ENCODE peak calls at places on chromosomes 2 and 18, in four cellular contexts. One of them, this sample, is unnamed.

GRCh38 chr2:28643324-28643723 is 108.3 kb upstream of the PPP1CB start:
- DNase-seq in non-pigmented ciliary epithelial cell: no peak
- DNase-seq in uterus: peak
- DNase-seq in stimulated activated CD4-positive, alpha-beta T cell treated with anti-CD3 and anti-CD28 coated beads, Interleukin-2, amount 100 ng/mL, for 48 hours: no peak
- DNase-seq in this sample: no peak

GRCh38 chr2:99692785-99693184 is 203.0 kb upstream of the REV1 start:
- DNase-seq in uterus: no peak
- DNase-seq in non-pigmented ciliary epithelial cell: no peak
- DNase-seq in stimulated activated CD4-positive, alpha-beta T cell treated with anti-CD3 and anti-CD28 coated beads, Interleukin-2, amount 100 ng/mL, for 48 hours: no peak
- DNase-seq in this sample: no peak

GRCh38 chr2:233223059-233223894 is 28.2 kb upstream of the ATG16L1 start:
- DNase-seq in uterus: no peak
- DNase-seq in non-pigmented ciliary epithelial cell: no peak
- DNase-seq in stimulated activated CD4-positive, alpha-beta T cell treated with anti-CD3 and anti-CD28 coated beads, Interleukin-2, amount 100 ng/mL, for 48 hours: no peak
- DNase-seq in this sample: no peak

GRCh38 chr2:113309655-113310387 is 31.1 kb upstream of the PAX8 start:
- DNase-seq in non-pigmented ciliary epithelial cell: no peak
- DNase-seq in uterus: no peak
- DNase-seq in stimulated activated CD4-positive, alpha-beta T cell treated with anti-CD3 and anti-CD28 coated beads, Interleukin-2, amount 100 ng/mL, for 48 hours: no peak
- DNase-seq in this sample: no peak

GRCh38 chr2:1588994-1589611 is 155.2 kb downstream of the PXDN start:
- DNase-seq in non-pigmented ciliary epithelial cell: no peak
- DNase-seq in uterus: no peak
- DNase-seq in stimulated activated CD4-positive, alpha-beta T cell treated with anti-CD3 and anti-CD28 coated beads, Interleukin-2, amount 100 ng/mL, for 48 hours: no peak
- DNase-seq in this sample: no peak

GRCh38 chr2:68441179-68441993 is 25.7 kb downstream of the FBXO48 start:
- DNase-seq in stimulated activated CD4-positive, alpha-beta T cell treated with anti-CD3 and anti-CD28 coated beads, Interleukin-2, amount 100 ng/mL, for 48 hours: peak
- DNase-seq in uterus: peak
- DNase-seq in non-pigmented ciliary epithelial cell: peak
- DNase-seq in this sample: peak

GRCh38 chr2:96538487-96539214 is 2.1 kb downstream of the ARID5A start:
- DNase-seq in uterus: peak
- DNase-seq in stimulated activated CD4-positive, alpha-beta T cell treated with anti-CD3 and anti-CD28 coated beads, Interleukin-2, amount 100 ng/mL, for 48 hours: peak
- DNase-seq in non-pigmented ciliary epithelial cell: no peak
- DNase-seq in this sample: peak

GRCh38 chr2:60880633-60880987 is 764 bp upstream of the REL start:
- DNase-seq in uterus: no peak
- DNase-seq in stimulated activated CD4-positive, alpha-beta T cell treated with anti-CD3 and anti-CD28 coated beads, Interleukin-2, amount 100 ng/mL, for 48 hours: no peak
- DNase-seq in non-pigmented ciliary epithelial cell: no peak
- DNase-seq in this sample: peak

GRCh38 chr2:203535784-203536590 is 886 bp upstream of the RAPH1 start:
- DNase-seq in non-pigmented ciliary epithelial cell: no peak
- DNase-seq in stimulated activated CD4-positive, alpha-beta T cell treated with anti-CD3 and anti-CD28 coated beads, Interleukin-2, amount 100 ng/mL, for 48 hours: no peak
- DNase-seq in uterus: no peak
- DNase-seq in this sample: no peak

GRCh38 chr2:217929757-217930707 is 72.8 kb downstream of the TNS1 start:
- DNase-seq in uterus: peak
- DNase-seq in non-pigmented ciliary epithelial cell: no peak
- DNase-seq in stimulated activated CD4-positive, alpha-beta T cell treated with anti-CD3 and anti-CD28 coated beads, Interleukin-2, amount 100 ng/mL, for 48 hours: no peak
- DNase-seq in this sample: no peak

GRCh38 chr2:207061181-207061580 is 104.6 kb downstream of the KLF7 start:
- DNase-seq in uterus: no peak
- DNase-seq in non-pigmented ciliary epithelial cell: no peak
- DNase-seq in stimulated activated CD4-positive, alpha-beta T cell treated with anti-CD3 and anti-CD28 coated beads, Interleukin-2, amount 100 ng/mL, for 48 hours: no peak
- DNase-seq in this sample: no peak

GRCh38 chr18:63604791-63605567 is 17.8 kb downstream of the SERPINB13 start:
- DNase-seq in non-pigmented ciliary epithelial cell: no peak
- DNase-seq in uterus: no peak
- DNase-seq in stimulated activated CD4-positive, alpha-beta T cell treated with anti-CD3 and anti-CD28 coated beads, Interleukin-2, amount 100 ng/mL, for 48 hours: no peak
- DNase-seq in this sample: no peak

GRCh38 chr2:151560289-151560688 is 150.6 kb downstream of the RIF1 start:
- DNase-seq in non-pigmented ciliary epithelial cell: peak
- DNase-seq in stimulated activated CD4-positive, alpha-beta T cell treated with anti-CD3 and anti-CD28 coated beads, Interleukin-2, amount 100 ng/mL, for 48 hours: no peak
- DNase-seq in uterus: no peak
- DNase-seq in this sample: peak

This sample was measured in retinal pigment epithelial cell.